ENCODE peak calls at places on chromosomes 11 and 22, in ten cellular contexts. R is uterus, K is left ventricle myocardium inferior, D is H7, N is DMS53, L is ELR, I is HS-5, Q is EL, T is T-helper 2 cell, C is germinal center. Y is an unnamed sample.

GRCh38 chr11:74226907-74227306 is 55.8 kb downstream of the PPME1 start:
- DNase-seq in L (no peak), R (no peak), D (peak), C (no peak), T (no peak), K (no peak), Q (no peak), N (peak), I (no peak), Y (no peak)

GRCh38 chr11:68780829-68781228 is 29.5 kb upstream of the TESMIN start:
- DNase-seq in K (peak), Q (peak), T (no peak), C (peak), R (no peak), N (peak), I (no peak), L (peak), D (peak), Y (no peak)

GRCh38 chr11:45929486-45930030 is 7.1 kb downstream of the LARGE2 start:
- DNase-seq in D (peak), R (no peak), C (no peak), K (no peak), T (no peak), L (peak), N (peak), Q (peak), I (no peak), Y (no peak)

GRCh38 chr22:22671506-22671905 is 27.1 kb downstream of the GGTLC2 start:
- DNase-seq in D (no peak), K (no peak), Q (no peak), C (no peak), T (no peak), N (no peak), L (no peak), I (no peak), R (no peak), Y (no peak)

GRCh38 chr22:45969414-45969799 is 7.6 kb downstream of the WNT7B start:
- DNase-seq in L (no peak), Q (no peak), K (no peak), C (no peak), R (no peak), D (peak), T (no peak), N (peak), I (no peak), Y (no peak)

GRCh38 chr11:2186669-2187266 is 15.2 kb upstream of the TH start:
- DNase-seq in Q (peak), R (no peak), I (no peak), D (peak), N (peak), K (no peak), L (peak), T (peak), C (peak), Y (no peak)

GRCh38 chr22:32475428-32476010 is 908 bp downstream of the FBXO7 start:
- DNase-seq in K (peak), Q (peak), T (peak), I (peak), N (peak), D (peak), C (peak), R (peak), L (peak), Y (no peak)

GRCh38 chr22:46953968-46954755 is 191.7 kb downstream of the TBC1D22A start:
- DNase-seq in R (no peak), T (no peak), C (no peak), K (no peak), D (no peak), N (no peak), Q (no peak), L (no peak), I (no peak), Y (no peak)

GRCh38 chr11:87878373-87878779 is 296.9 kb downstream of the RAB38 start:
- DNase-seq in R (peak), Q (peak), L (peak), K (no peak), N (peak), D (no peak), T (no peak), C (no peak), I (peak), Y (no peak)

GRCh38 chr22:49212466-49212865 is 615.2 kb downstream of the BRD1 start:
- DNase-seq in N (no peak), T (no peak), K (peak), D (peak), C (no peak), I (no peak), L (no peak), R (no peak), Q (no peak), Y (no peak)

GRCh38 chr11:124194696-124195418 is 11.7 kb downstream of the OR10D3 start:
- DNase-seq in I (peak), T (no peak), D (peak), Q (peak), C (peak), L (peak), N (peak), K (no peak), R (no peak), Y (no peak)

GRCh38 chr11:100682247-100682969 is 4.7 kb upstream of the ARHGAP42 start:
- DNase-seq in Q (peak), T (no peak), K (no peak), D (no peak), C (peak), I (no peak), L (peak), R (no peak), N (peak), Y (no peak)

GRCh38 chr22:19596680-19597398 is 72.6 kb upstream of the CLDN5 start:
- DNase-seq in C (peak), K (no peak), I (no peak), L (no peak), D (peak), R (no peak), T (no peak), N (no peak), Q (no peak), Y (no peak)

GRCh38 chr11:106162190-106162589 is 84.7 kb downstream of the AASDHPPT start:
- DNase-seq in Q (no peak), K (no peak), C (no peak), I (no peak), N (no peak), R (no peak), T (no peak), L (no peak), D (no peak), Y (no peak)

GRCh38 chr11:34865261-34865660 is 50.9 kb downstream of the APIP start:
- DNase-seq in Q (no peak), T (no peak), N (no peak), C (no peak), K (no peak), I (no peak), D (no peak), R (no peak), L (peak), Y (no peak)

GRCh38 chr11:113014262-113014661 is 53.0 kb downstream of the NCAM1 start:
- DNase-seq in L (no peak), T (no peak), Q (no peak), K (no peak), C (no peak), N (peak), R (peak), D (no peak), I (no peak), Y (no peak)

GRCh38 chr11:117691501-117691900 is 105.5 kb downstream of the DSCAML1 start:
- DNase-seq in K (no peak), Q (no peak), R (no peak), D (peak), I (no peak), C (no peak), N (no peak), T (no peak), L (peak), Y (no peak)

GRCh38 chr11:10918698-10919097 is 60.8 kb upstream of the ZBED5 start:
- DNase-seq in R (no peak), K (no peak), N (no peak), C (no peak), L (peak), D (no peak), Q (no peak), I (no peak), T (no peak), Y (no peak)

GRCh38 chr22:40436460-40437431 is 66.4 kb downstream of the SGSM3 start:
- DNase-seq in N (peak), D (peak), R (peak), L (peak), C (peak), I (peak), T (no peak), Q (peak), K (peak), Y (no peak)